ENCODE peak calls at places on chromosomes 12 and 14, in ten cellular contexts. R, H, U, K, N, O, T, Y, J and Q are unnamed samples.

GRCh38 chr14:102853703-102854396 is 68.6 kb upstream of the AMN start:
- DNase-seq in R (no peak), H (no peak), U (no peak), K (no peak), N (no peak), O (no peak), T (no peak), Y (no peak), J (peak; percentile 19), Q (no peak)

GRCh38 chr12:12807970-12808702 is 5.0 kb upstream of the DDX47 start:
- DNase-seq in R (no peak), H (no peak), U (no peak), K (no peak), N (no peak), O (no peak), T (no peak), Y (peak; percentile 67), J (no peak), Q (no peak)

GRCh38 chr12:4243098-4243795 is 30.3 kb upstream of the CCND2 start:
- DNase-seq in R (no peak), H (no peak), U (no peak), K (no peak), N (no peak), O (no peak), T (no peak), Y (no peak), J (peak; percentile 51), Q (no peak)

GRCh38 chr12:125683748-125684381 is 618.6 kb downstream of the AACS start:
- DNase-seq in R (peak; percentile 78), H (no peak), U (peak; percentile 43), K (no peak), N (no peak), O (no peak), T (no peak), Y (no peak), J (no peak), Q (peak; percentile 66)

GRCh38 chr14:70254476-70254961 is 65.8 kb upstream of the SLC8A3 start:
- DNase-seq in R (peak; percentile 65), H (no peak), U (no peak), K (no peak), N (no peak), O (no peak), T (peak; percentile 14), Y (peak; percentile 8), J (no peak), Q (peak; percentile 45)

GRCh38 chr12:32423598-32423997 is 24.2 kb downstream of the FGD4 start:
- DNase-seq in R (no peak), H (no peak), U (no peak), K (no peak), N (no peak), O (no peak), T (no peak), Y (no peak), J (no peak), Q (no peak)

GRCh38 chr14:81437226-81437625 is 37.1 kb upstream of the STON2 start:
- DNase-seq in R (no peak), H (no peak), U (no peak), K (no peak), N (no peak), O (no peak), T (no peak), Y (no peak), J (no peak), Q (no peak)

GRCh38 chr12:64187794-64188193 is 34.3 kb downstream of the KICS2 start:
- DNase-seq in R (no peak), H (no peak), U (no peak), K (no peak), N (no peak), O (no peak), T (no peak), Y (peak; percentile 31), J (no peak), Q (no peak)

GRCh38 chr14:63564318-63564717 is 21.1 kb upstream of the PPP2R5E start:
- DNase-seq in R (no peak), H (no peak), U (no peak), K (no peak), N (no peak), O (no peak), T (no peak), Y (no peak), J (no peak), Q (no peak)

GRCh38 chr12:105256921-105257320 is 20.9 kb upstream of the APPL2 start:
- DNase-seq in R (no peak), H (no peak), U (no peak), K (no peak), N (no peak), O (no peak), T (peak; percentile 41), Y (peak; percentile 78), J (no peak), Q (no peak)

GRCh38 chr12:121397521-121397920 is 2.4 kb upstream of the RNF34 start:
- DNase-seq in R (no peak), H (no peak), U (no peak), K (no peak), N (no peak), O (no peak), T (no peak), Y (no peak), J (no peak), Q (no peak)

GRCh38 chr12:28191018-28191595 is 851 bp downstream of the CCDC91 start:
- DNase-seq in R (no peak), H (no peak), U (no peak), K (peak; percentile 64), N (peak; percentile 18), O (peak; percentile 17), T (peak; percentile 59), Y (peak; percentile 76), J (peak; percentile 37), Q (no peak)

GRCh38 chr12:71746983-71747611 is 7.6 kb upstream of the RAB21 start:
- DNase-seq in R (peak; percentile 24), H (no peak), U (no peak), K (no peak), N (peak; percentile 31), O (no peak), T (peak; percentile 41), Y (peak; percentile 75), J (peak; percentile 75), Q (peak; percentile 26)

GRCh38 chr14:84225243-84225642 is 1304.7 kb upstream of the FLRT2 start:
- DNase-seq in R (no peak), H (no peak), U (no peak), K (no peak), N (no peak), O (no peak), T (no peak), Y (no peak), J (no peak), Q (no peak)

GRCh38 chr12:22255097-22255496 is 79.4 kb downstream of the ST8SIA1 start:
- DNase-seq in R (no peak), H (no peak), U (no peak), K (no peak), N (no peak), O (no peak), T (no peak), Y (no peak), J (no peak), Q (peak; percentile 56)

GRCh38 chr12:54937376-54937775 is 47.2 kb downstream of the TESPA1 start:
- DNase-seq in R (no peak), H (no peak), U (no peak), K (no peak), N (no peak), O (no peak), T (no peak), Y (no peak), J (no peak), Q (no peak)

GRCh38 chr14:95784137-95784536 is 70.2 kb upstream of the TCL1A start:
- DNase-seq in R (no peak), H (no peak), U (no peak), K (no peak), N (no peak), O (no peak), T (peak; percentile 22), Y (peak; percentile 25), J (peak; percentile 20), Q (peak; percentile 49)

GRCh38 chr12:19220861-19221466 is 91.4 kb downstream of the PLEKHA5 start:
- DNase-seq in R (no peak), H (no peak), U (no peak), K (no peak), N (no peak), O (no peak), T (no peak), Y (peak; percentile 92), J (no peak), Q (no peak)

GRCh38 chr14:77157716-77158115 is 16.1 kb upstream of the ZDHHC22 start:
- DNase-seq in R (no peak), H (no peak), U (no peak), K (no peak), N (no peak), O (no peak), T (no peak), Y (no peak), J (no peak), Q (no peak)

GRCh38 chr12:64806593-64806992 is 17.9 kb upstream of the TBC1D30 start:
- DNase-seq in R (no peak), H (no peak), U (no peak), K (no peak), N (no peak), O (peak; percentile 47), T (no peak), Y (peak; percentile 86), J (no peak), Q (no peak)

GRCh38 chr14:35808076-35808657 is 928 bp downstream of the RALGAPA1 start:
- DNase-seq in R (peak; percentile 31), H (no peak), U (no peak), K (no peak), N (no peak), O (no peak), T (peak; percentile 22), Y (peak; percentile 12), J (no peak), Q (no peak)

GRCh38 chr14:95320076-95320895 is 578 bp upstream of the CLMN start:
- DNase-seq in R (peak; percentile 21), H (peak; percentile 51), U (no peak), K (no peak), N (no peak), O (no peak), T (no peak), Y (no peak), J (no peak), Q (no peak)

GRCh38 chr14:22871962-22872832 is 657 bp downstream of the LRP10 start:
- DNase-seq in R (peak; percentile 89), H (peak; percentile 72), U (peak; percentile 55), K (peak; percentile 59), N (peak; percentile 68), O (no peak), T (peak; percentile 86), Y (peak; percentile 78), J (peak; percentile 48), Q (peak; percentile 84)

GRCh38 chr14:45198551-45198950 is 54.5 kb downstream of the MIS18BP1 start:
- DNase-seq in R (no peak), H (no peak), U (no peak), K (no peak), N (no peak), O (no peak), T (peak; percentile 12), Y (peak; percentile 78), J (no peak), Q (no peak)

GRCh38 chr14:74290415-74290814 is 12.3 kb downstream of the ABCD4 start:
- DNase-seq in R (peak; percentile 35), H (no peak), U (no peak), K (no peak), N (no peak), O (no peak), T (peak; percentile 30), Y (peak; percentile 42), J (no peak), Q (no peak)

GRCh38 chr12:70508178-70508577 is 129.1 kb downstream of the PTPRB start:
- DNase-seq in R (no peak), H (no peak), U (no peak), K (no peak), N (no peak), O (no peak), T (no peak), Y (peak; percentile 0), J (no peak), Q (no peak)

GRCh38 chr14:50062438-50063039 is 53.8 kb downstream of the VCPKMT start:
- DNase-seq in R (peak; percentile 77), H (no peak), U (no peak), K (peak; percentile 34), N (peak; percentile 76), O (peak; percentile 75), T (peak; percentile 46), Y (peak; percentile 74), J (no peak), Q (no peak)

GRCh38 chr14:88559852-88560251 is 3.0 kb upstream of the ZC3H14 start:
- DNase-seq in R (no peak), H (no peak), U (no peak), K (no peak), N (no peak), O (peak; percentile 52), T (peak; percentile 53), Y (peak; percentile 75), J (peak; percentile 8), Q (no peak)